ENCODE peak calls at places on chromosomes 13 and 19, in eight cellular contexts. L, S, H, W, I, Y, Q and J are unnamed samples.

GRCh38 chr13:77545626-77546412 is 10.3 kb downstream of the SCEL start:
- DNase-seq in S (no peak), Y (no peak), W (no peak), I (no peak), Q (no peak), H (no peak), L (no peak), J (no peak)

GRCh38 chr19:41984961-41985360 is 9.1 kb downstream of the ATP1A3 start:
- DNase-seq in Y (no peak), W (no peak), I (no peak), H (no peak), L (no peak), S (no peak), Q (no peak), J (no peak)

GRCh38 chr13:81686877-81687276 is 1346.0 kb upstream of the SPRY2 start:
- DNase-seq in W (no peak), I (no peak), Q (no peak), Y (no peak), S (no peak), H (no peak), L (no peak), J (no peak)

GRCh38 chr13:107365466-107366215 is 797.7 kb upstream of the ARGLU1 start:
- DNase-seq in I (no peak), Y (no peak), S (no peak), L (no peak), W (no peak), Q (no peak), H (peak; percentile 56), J (no peak)

GRCh38 chr13:48873081-48873480 is 102.6 kb upstream of the FNDC3A start:
- DNase-seq in S (no peak), I (no peak), W (no peak), L (no peak), Q (no peak), Y (no peak), H (no peak), J (no peak)

GRCh38 chr13:40681341-40682051 is 15.1 kb upstream of the FOXO1 start:
- DNase-seq in I (no peak), Q (no peak), W (no peak), H (peak; percentile 39), S (no peak), Y (no peak), L (no peak), J (no peak)

GRCh38 chr13:59119475-59119874 is 1044.3 kb downstream of the DIAPH3 start:
- DNase-seq in S (no peak), L (no peak), W (no peak), Y (no peak), H (no peak), Q (no peak), I (no peak), J (no peak)

GRCh38 chr19:44955500-44956439 is 590 bp downstream of the CLPTM1 start:
- DNase-seq in Y (no peak), S (no peak), H (no peak), L (no peak), W (no peak), Q (no peak), I (no peak), J (peak; percentile 32)

GRCh38 chr13:109904218-109904617 is 117.8 kb upstream of the IRS2 start:
- DNase-seq in Y (no peak), I (no peak), Q (no peak), L (no peak), W (peak; percentile 13), S (no peak), H (no peak), J (no peak)

GRCh38 chr13:50375792-50376191 is 360.5 kb downstream of the KCNRG start:
- DNase-seq in W (no peak), L (no peak), Y (no peak), S (no peak), H (peak; percentile 44), Q (no peak), I (no peak), J (no peak)

GRCh38 chr13:93709511-93710244 is 483.1 kb downstream of the GPC6 start:
- DNase-seq in Q (no peak), S (no peak), W (no peak), L (no peak), H (no peak), I (no peak), Y (no peak), J (no peak)

DNA sequence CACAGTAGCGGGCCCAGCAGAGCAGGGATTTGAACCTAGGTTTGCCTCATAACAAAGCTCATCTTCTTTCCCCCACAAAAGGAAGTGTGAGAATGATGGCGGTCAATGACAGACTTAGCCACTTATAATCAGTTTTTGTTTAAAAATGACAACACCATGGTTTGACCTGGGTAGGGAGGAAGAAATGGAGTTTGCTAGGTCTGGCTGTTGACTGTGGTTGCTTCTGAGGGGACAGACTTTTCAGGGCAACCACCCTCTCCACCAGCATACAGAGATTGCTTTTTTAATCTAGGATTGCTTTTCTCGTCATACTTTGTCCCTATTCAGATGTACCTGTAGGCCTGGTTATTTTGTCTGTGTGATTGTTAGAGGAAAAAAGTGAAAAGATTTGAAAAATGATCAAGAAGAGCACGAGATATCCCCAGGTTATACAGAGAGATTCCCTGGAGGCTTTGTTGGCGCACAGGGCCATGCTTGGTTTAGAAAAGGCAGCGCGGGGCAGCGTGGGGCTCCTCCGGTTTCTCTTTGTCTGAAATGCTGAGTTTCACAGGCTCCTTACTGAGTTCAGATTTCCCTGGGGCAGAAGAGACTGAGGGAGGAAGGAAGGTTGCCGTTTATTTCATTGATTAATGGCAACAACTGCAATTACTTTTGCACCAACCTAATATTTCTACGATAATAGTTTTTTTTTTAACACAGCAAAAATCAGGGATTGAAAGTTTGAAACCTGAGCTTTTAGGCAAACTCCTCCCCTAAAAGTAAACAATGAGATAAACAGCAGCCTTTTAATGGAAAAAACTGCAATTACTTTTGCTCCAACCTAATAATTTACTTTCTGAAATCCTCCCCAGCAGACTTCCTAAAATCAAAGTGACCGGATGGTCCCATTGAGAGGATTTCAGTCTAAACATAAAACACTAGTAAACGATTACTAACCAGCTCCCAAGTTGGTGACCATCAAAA is 97.0 kb upstream of the RNF113B start:
- DNase-seq in I (no peak), Q (no peak), H (no peak), S (no peak), L (no peak), Y (no peak), W (peak; percentile 78), J (no peak)
- H3K27ac ChIP-seq in I (no peak overlapping the region), Q (no peak overlapping the region), H (peak overlapping the region; percentile 3), S (no peak overlapping the region), L (no peak overlapping the region), Y (no peak overlapping the region), W (peak overlapping the region; percentile 91), J (no peak overlapping the region)

DNA sequence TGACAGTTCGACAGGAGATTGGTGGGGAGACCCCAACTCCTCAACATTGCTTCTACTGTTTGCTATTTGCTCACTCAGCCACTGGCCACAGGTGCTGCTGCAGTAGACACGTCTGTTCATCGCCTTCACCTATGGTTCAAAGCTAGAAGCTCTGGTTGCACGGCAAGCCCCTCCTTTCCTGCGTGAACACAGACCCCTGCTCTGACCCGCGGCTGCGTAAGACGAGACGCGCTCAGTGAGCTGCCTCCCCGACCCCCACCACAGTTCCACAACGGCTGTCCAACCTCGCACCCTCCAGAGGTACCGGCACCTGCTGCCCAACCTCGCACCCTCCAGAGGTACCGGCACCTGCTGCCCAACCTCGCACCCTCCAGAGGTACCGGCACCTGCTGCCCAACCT is 6.8 kb downstream of the RASA3 start:
- DNase-seq in Q (no peak), Y (no peak), I (no peak), S (no peak), H (no peak), L (no peak), W (no peak), J (no peak)
- H3K27ac ChIP-seq in Q (no peak overlapping the region), Y (peak overlapping the region; percentile 36), I (peak overlapping the region; percentile 49), S (peak overlapping the region; percentile 10), H (no peak overlapping the region), L (no peak overlapping the region), W (no peak overlapping the region), J (no peak overlapping the region)

DNA sequence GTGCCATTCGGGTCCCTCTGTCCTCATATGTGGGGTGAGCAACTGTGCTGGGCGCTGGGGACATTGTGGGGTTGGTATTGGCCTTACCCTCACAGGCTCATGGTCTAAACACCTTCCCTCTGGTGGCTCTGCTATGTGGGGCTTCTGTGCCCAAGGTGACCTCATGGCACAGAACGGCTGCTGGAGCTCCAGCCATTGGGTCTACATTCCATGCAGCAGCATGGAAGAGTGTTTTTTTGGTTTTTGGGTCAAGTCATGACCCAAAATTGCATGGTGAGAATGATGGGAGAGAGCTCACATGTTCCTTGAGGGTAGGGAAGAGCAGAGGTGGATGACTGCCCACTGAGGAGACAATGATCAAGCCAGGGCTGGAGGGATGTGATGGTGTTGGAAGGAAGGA is 17.2 kb downstream of the PGLS start:
- DNase-seq in H (no peak), W (no peak), Y (no peak), L (no peak), S (no peak), I (no peak), Q (no peak), J (no peak)
- H3K27ac ChIP-seq in H (no peak overlapping the region), W (no peak overlapping the region), Y (no peak overlapping the region), L (no peak overlapping the region), S (peak overlapping the region; percentile 79), I (no peak overlapping the region), Q (no peak overlapping the region), J (no peak overlapping the region)

DNA sequence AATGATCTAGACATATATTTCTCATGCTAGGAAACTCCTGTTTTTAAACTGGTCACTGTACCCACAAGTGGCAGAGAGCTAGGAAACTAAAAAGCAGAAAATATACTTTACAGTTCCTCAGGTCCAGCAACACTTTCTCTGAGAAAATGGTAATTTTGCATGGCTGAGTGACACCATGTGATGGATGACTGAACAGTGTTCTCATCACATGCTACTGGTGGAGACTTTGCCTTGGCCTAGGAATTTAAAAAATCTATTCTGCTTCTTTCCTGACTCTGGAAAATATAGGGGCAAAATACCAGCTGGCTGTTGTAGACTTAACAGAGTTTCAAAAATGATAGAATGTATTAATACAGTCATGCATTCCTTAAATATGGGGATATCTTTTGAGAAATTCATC is 50.0 kb downstream of the LATS2 start:
- DNase-seq in H (no peak), Y (no peak), Q (no peak), L (no peak), I (no peak), S (no peak), W (no peak), J (no peak)
- H3K27ac ChIP-seq in H (no peak overlapping the region), Y (no peak overlapping the region), Q (no peak overlapping the region), L (no peak overlapping the region), I (no peak overlapping the region), S (no peak overlapping the region), W (no peak overlapping the region), J (no peak overlapping the region)

GRCh38 chr13:29906432-29907011 is 56.1 kb upstream of the UBL3 start:
- DNase-seq in S (no peak), Y (no peak), H (no peak), Q (no peak), L (no peak), W (no peak), I (no peak), J (no peak)

GRCh38 chr13:29903524-29903923 is 53.1 kb upstream of the UBL3 start:
- DNase-seq in L (no peak), H (no peak), I (no peak), S (no peak), Y (no peak), W (no peak), Q (peak; percentile 62), J (no peak)

GRCh38 chr13:29905845-29906244 is 55.4 kb upstream of the UBL3 start:
- DNase-seq in Y (no peak), L (no peak), Q (peak; percentile 81), I (no peak), H (peak; percentile 70), W (no peak), S (no peak), J (no peak)

GRCh38 chr13:29901714-29902631 is 51.6 kb upstream of the UBL3 start:
- DNase-seq in L (no peak), Y (peak; percentile 40), Q (peak; percentile 66), I (no peak), W (no peak), S (no peak), H (peak; percentile 98), J (no peak)

GRCh38 chr13:29902632-29903305 is 52.4 kb upstream of the UBL3 start:
- DNase-seq in W (no peak), Y (no peak), Q (no peak), H (peak; percentile 19), I (no peak), L (no peak), S (no peak), J (no peak)
- H3K27ac ChIP-seq in W (no peak overlapping the region), Y (no peak overlapping the region), Q (peak overlapping the region; percentile 71), H (no peak overlapping the region), I (peak overlapping the region; percentile 39), L (no peak overlapping the region), S (no peak overlapping the region), J (no peak overlapping the region)